ENCODE peak calls at places on chromosome 11, in ten cellular contexts. J is T-cell; V is progenitor cell of endocrine pancreas; B is T-helper 2 cell; Q is EH; R is stimulated activated CD4-positive, alpha-beta T cell treated with anti-CD3 and anti-CD28 coated beads, Interleukin-1b, Interleukin-23, amount 100 ng/mL, for 4 hours; A is renal cortical epithelial cell; T is GM03348; E is epithelial cell of prostate; O is AG04450. I is an unnamed sample.

GRCh38 chr11:61480936-61481335 is 27.6 kb upstream of the LRRC10B start:
- DNase-seq in J (no peak), V (peak), B (no peak), Q (peak), R (no peak), A (peak), T (no peak), E (no peak), O (no peak), I (peak)

GRCh38 chr11:123560001-123560400 is 94.4 kb downstream of the SCN3B start:
- DNase-seq in J (peak), V (no peak), B (no peak), Q (peak), R (no peak), A (no peak), T (peak), E (no peak), O (peak), I (peak)

GRCh38 chr11:112881461-112881860 is 79.8 kb upstream of the NCAM1 start:
- DNase-seq in J (no peak), V (peak), B (no peak), Q (peak), R (no peak), A (peak), T (peak), E (no peak), O (no peak), I (peak)

GRCh38 chr11:114088216-114088615 is 28.7 kb downstream of the ZBTB16 start:
- DNase-seq in J (no peak), V (no peak), B (no peak), Q (no peak), R (no peak), A (no peak), T (no peak), E (no peak), O (no peak), I (no peak)

GRCh38 chr11:46381836-46382643 is 571 bp downstream of the MDK start:
- DNase-seq in J (no peak), V (no peak), B (no peak), Q (peak), R (no peak), A (no peak), T (peak), E (no peak), O (no peak), I (peak)

GRCh38 chr11:10441021-10441523 is 14.0 kb upstream of the AMPD3 start:
- DNase-seq in J (no peak), V (no peak), B (no peak), Q (peak), R (no peak), A (no peak), T (no peak), E (no peak), O (no peak), I (no peak)

GRCh38 chr11:65555693-65556231 is 2.4 kb downstream of the LTBP3 start:
- DNase-seq in J (no peak), V (no peak), B (no peak), Q (peak), R (no peak), A (peak), T (peak), E (no peak), O (peak), I (peak)

GRCh38 chr11:76786053-76787014 is 3.2 kb downstream of the TSKU start:
- DNase-seq in J (no peak), V (no peak), B (no peak), Q (no peak), R (no peak), A (no peak), T (no peak), E (no peak), O (no peak), I (no peak)

GRCh38 chr11:71221201-71221600 is 31.2 kb downstream of the SHANK2 start:
- DNase-seq in J (no peak), V (no peak), B (no peak), Q (no peak), R (no peak), A (no peak), T (no peak), E (no peak), O (no peak), I (no peak)

GRCh38 chr11:126357969-126358762 is 2.7 kb downstream of the ST3GAL4 start:
- DNase-seq in J (no peak), V (no peak), B (no peak), Q (no peak), R (no peak), A (no peak), T (no peak), E (no peak), O (no peak), I (no peak)

GRCh38 chr11:79708319-79708928 is 267.6 kb upstream of the TENM4 start:
- DNase-seq in J (no peak), V (no peak), B (no peak), Q (peak), R (no peak), A (peak), T (peak), E (no peak), O (peak), I (peak)

GRCh38 chr11:127859941-127860354 is 727.4 kb downstream of the ETS1 start:
- DNase-seq in J (no peak), V (no peak), B (no peak), Q (peak), R (no peak), A (no peak), T (peak), E (peak), O (no peak), I (no peak)

GRCh38 chr11:66745356-66746235 is 16.6 kb upstream of the SPTBN2 start:
- DNase-seq in J (no peak), V (no peak), B (no peak), Q (no peak), R (peak), A (no peak), T (peak), E (no peak), O (no peak), I (no peak)

GRCh38 chr11:86629070-86629706 is 43.2 kb downstream of the ME3 start:
- DNase-seq in J (no peak), V (no peak), B (no peak), Q (peak), R (no peak), A (no peak), T (no peak), E (no peak), O (no peak), I (no peak)

GRCh38 chr11:96309643-96310017 is 33.4 kb downstream of the MAML2 start:
- DNase-seq in J (no peak), V (no peak), B (no peak), Q (no peak), R (no peak), A (no peak), T (no peak), E (no peak), O (no peak), I (no peak)

GRCh38 chr11:10632483-10632882 is 61.1 kb downstream of the IRAG1 start:
- DNase-seq in J (no peak), V (no peak), B (no peak), Q (no peak), R (no peak), A (no peak), T (no peak), E (no peak), O (no peak), I (no peak)

GRCh38 chr11:70397336-70397982 is 870 bp upstream of the CTTN start:
- DNase-seq in J (no peak), V (no peak), B (no peak), Q (peak), R (no peak), A (no peak), T (no peak), E (no peak), O (no peak), I (peak)

GRCh38 chr11:117875397-117876048 is 935 bp downstream of the FXYD6 start:
- DNase-seq in J (peak), V (no peak), B (no peak), Q (no peak), R (no peak), A (no peak), T (no peak), E (no peak), O (no peak), I (peak)

GRCh38 chr11:69698362-69698761 is 5.5 kb downstream of the FGF19 start:
- DNase-seq in J (no peak), V (no peak), B (no peak), Q (no peak), R (no peak), A (no peak), T (no peak), E (no peak), O (no peak), I (no peak)

GRCh38 chr11:118353084-118353710 is 6.2 kb upstream of the UBE4A start:
- DNase-seq in J (no peak), V (no peak), B (no peak), Q (peak), R (no peak), A (peak), T (peak), E (no peak), O (no peak), I (peak)

GRCh38 chr11:114307524-114308203 is 11.5 kb downstream of the NNMT start:
- DNase-seq in J (no peak), V (no peak), B (no peak), Q (peak), R (no peak), A (peak), T (peak), E (no peak), O (no peak), I (no peak)

GRCh38 chr11:20470348-20470747 is 82.8 kb downstream of the PRMT3 start:
- DNase-seq in J (no peak), V (no peak), B (no peak), Q (no peak), R (no peak), A (no peak), T (no peak), E (no peak), O (no peak), I (no peak)

GRCh38 chr11:101043940-101044339 is 85.7 kb downstream of the PGR start:
- DNase-seq in J (no peak), V (no peak), B (no peak), Q (no peak), R (no peak), A (no peak), T (no peak), E (no peak), O (no peak), I (no peak)

GRCh38 chr11:119933584-119933983 is 204.3 kb downstream of the TRIM29 start:
- DNase-seq in J (no peak), V (no peak), B (no peak), Q (no peak), R (no peak), A (no peak), T (no peak), E (no peak), O (no peak), I (no peak)

GRCh38 chr11:74330065-74330858 is 18.8 kb upstream of the P4HA3 start:
- DNase-seq in J (no peak), V (no peak), B (no peak), Q (peak), R (no peak), A (peak), T (peak), E (peak), O (no peak), I (no peak)

GRCh38 chr11:66340596-66341501 is 4.1 kb downstream of the BRMS1 start:
- DNase-seq in J (no peak), V (no peak), B (no peak), Q (no peak), R (no peak), A (no peak), T (no peak), E (no peak), O (no peak), I (no peak)

GRCh38 chr11:10674440-10674855 is 19.1 kb downstream of the IRAG1 start:
- DNase-seq in J (no peak), V (no peak), B (no peak), Q (peak), R (no peak), A (no peak), T (peak), E (no peak), O (no peak), I (no peak)

GRCh38 chr11:119910650-119911049 is 181.7 kb upstream of the NECTIN1 start:
- DNase-seq in J (no peak), V (no peak), B (no peak), Q (no peak), R (no peak), A (no peak), T (no peak), E (no peak), O (no peak), I (no peak)

GRCh38 chr11:60122414-60123036 is 34.1 kb downstream of the MS4A2 start:
- DNase-seq in J (no peak), V (no peak), B (no peak), Q (no peak), R (no peak), A (no peak), T (no peak), E (no peak), O (no peak), I (no peak)

GRCh38 chr11:117908261-117908895 is 20.8 kb downstream of the TMPRSS13 start:
- DNase-seq in J (no peak), V (no peak), B (no peak), Q (no peak), R (no peak), A (no peak), T (no peak), E (no peak), O (no peak), I (no peak)

GRCh38 chr11:73330569-73331093 is 22.6 kb downstream of the ARHGEF17 start:
- DNase-seq in J (no peak), V (no peak), B (no peak), Q (peak), R (no peak), A (peak), T (peak), E (no peak), O (no peak), I (peak)

GRCh38 chr11:9226514-9226913 is 38.6 kb downstream of the DENND5A start:
- DNase-seq in J (no peak), V (no peak), B (no peak), Q (no peak), R (no peak), A (no peak), T (no peak), E (no peak), O (no peak), I (no peak)

GRCh38 chr11:85826096-85826855 is 15.3 kb upstream of the SYTL2 start:
- DNase-seq in J (no peak), V (no peak), B (no peak), Q (peak), R (no peak), A (no peak), T (peak), E (no peak), O (no peak), I (peak)

GRCh38 chr11:5380740-5381342 is 2.8 kb upstream of the OR51M1 start:
- DNase-seq in J (no peak), V (peak), B (no peak), Q (peak), R (no peak), A (peak), T (peak), E (no peak), O (peak), I (peak)

GRCh38 chr11:11952036-11952435 is 56.4 kb downstream of the DKK3 start:
- DNase-seq in J (no peak), V (no peak), B (no peak), Q (no peak), R (no peak), A (no peak), T (no peak), E (no peak), O (no peak), I (no peak)

GRCh38 chr11:75959540-75959939 is 144.5 kb downstream of the UVRAG start:
- DNase-seq in J (no peak), V (no peak), B (no peak), Q (no peak), R (no peak), A (no peak), T (no peak), E (no peak), O (no peak), I (no peak)

GRCh38 chr11:33478111-33478573 is 221.0 kb downstream of the HIPK3 start:
- DNase-seq in J (no peak), V (no peak), B (no peak), Q (no peak), R (no peak), A (no peak), T (no peak), E (no peak), O (no peak), I (no peak)

GRCh38 chr11:105202844-105203548 is 63.4 kb upstream of the CARD18 start:
- DNase-seq in J (no peak), V (no peak), B (no peak), Q (no peak), R (no peak), A (peak), T (no peak), E (no peak), O (no peak), I (no peak)

GRCh38 chr11:27754035-27755017 is 54.1 kb upstream of the BDNF start:
- DNase-seq in J (no peak), V (no peak), B (no peak), Q (peak), R (no peak), A (peak), T (peak), E (no peak), O (peak), I (no peak)